ENCODE peak calls at places on chromosomes 2 and 18, in four cellular contexts. One of them, this sample, is unnamed.
A peak's percentile ranks its signal among the peaks of the same experiment; 100 is the strongest.

GRCh38 chr2:101818531-101819451 is 121.3 kb downstream of the MAP4K4 start:
- DNase-seq in AG04450: peak; percentile 60
- DNase-seq in brain microvascular endothelial cell: no peak
- DNase-seq in heart right ventricle: no peak
- DNase-seq in this sample: no peak

GRCh38 chr18:78240091-78240490 is 739.5 kb upstream of the SALL3 start:
- DNase-seq in AG04450: no peak
- DNase-seq in brain microvascular endothelial cell: no peak
- DNase-seq in heart right ventricle: no peak
- DNase-seq in this sample: no peak

GRCh38 chr2:152755029-152755428 is 36.6 kb downstream of the ARL6IP6 start:
- DNase-seq in AG04450: no peak
- DNase-seq in brain microvascular endothelial cell: no peak
- DNase-seq in heart right ventricle: no peak
- DNase-seq in this sample: no peak

GRCh38 chr2:897091-897490 is 53.6 kb upstream of the SNTG2 start:
- DNase-seq in AG04450: no peak
- DNase-seq in brain microvascular endothelial cell: no peak
- DNase-seq in heart right ventricle: no peak
- DNase-seq in this sample: no peak

GRCh38 chr2:5391361-5391760 is 300.8 kb upstream of the SOX11 start:
- DNase-seq in AG04450: no peak
- DNase-seq in brain microvascular endothelial cell: no peak
- DNase-seq in heart right ventricle: peak; percentile 49
- DNase-seq in this sample: no peak

GRCh38 chr2:133825778-133826177 is 257.5 kb upstream of the NCKAP5 start:
- DNase-seq in AG04450: no peak
- DNase-seq in brain microvascular endothelial cell: no peak
- DNase-seq in heart right ventricle: no peak
- DNase-seq in this sample: no peak

GRCh38 chr2:186059096-186059495 is 320.5 kb downstream of the FSIP2 start:
- DNase-seq in AG04450: no peak
- DNase-seq in brain microvascular endothelial cell: no peak
- DNase-seq in heart right ventricle: peak; percentile 16
- DNase-seq in this sample: no peak

GRCh38 chr2:212815453-212815852 is 276.9 kb upstream of the ERBB4 start:
- DNase-seq in AG04450: no peak
- DNase-seq in brain microvascular endothelial cell: no peak
- DNase-seq in heart right ventricle: no peak
- DNase-seq in this sample: no peak

GRCh38 chr2:159010340-159010739 is 41.9 kb downstream of the TANC1 start:
- DNase-seq in AG04450: no peak
- DNase-seq in brain microvascular endothelial cell: peak; percentile 64
- DNase-seq in heart right ventricle: no peak
- DNase-seq in this sample: no peak

GRCh38 chr18:36516258-36516657 is 218.7 kb downstream of the FHOD3 start:
- DNase-seq in AG04450: no peak
- DNase-seq in brain microvascular endothelial cell: no peak
- DNase-seq in heart right ventricle: no peak
- DNase-seq in this sample: no peak

GRCh38 chr2:96531872-96532505 is 4.6 kb upstream of the ARID5A start:
- DNase-seq in AG04450: peak; percentile 98
- DNase-seq in brain microvascular endothelial cell: peak; percentile 99
- DNase-seq in heart right ventricle: peak; percentile 98
- DNase-seq in this sample: peak; percentile 76

GRCh38 chr2:223945755-223946154 is 620 bp upstream of the WDFY1 start:
- DNase-seq in AG04450: no peak
- DNase-seq in brain microvascular endothelial cell: no peak
- DNase-seq in heart right ventricle: no peak
- DNase-seq in this sample: no peak

GRCh38 chr2:210356944-210357343 is 42.0 kb upstream of the MYL1 start:
- DNase-seq in AG04450: no peak
- DNase-seq in brain microvascular endothelial cell: no peak
- DNase-seq in heart right ventricle: no peak
- DNase-seq in this sample: no peak

DNA sequence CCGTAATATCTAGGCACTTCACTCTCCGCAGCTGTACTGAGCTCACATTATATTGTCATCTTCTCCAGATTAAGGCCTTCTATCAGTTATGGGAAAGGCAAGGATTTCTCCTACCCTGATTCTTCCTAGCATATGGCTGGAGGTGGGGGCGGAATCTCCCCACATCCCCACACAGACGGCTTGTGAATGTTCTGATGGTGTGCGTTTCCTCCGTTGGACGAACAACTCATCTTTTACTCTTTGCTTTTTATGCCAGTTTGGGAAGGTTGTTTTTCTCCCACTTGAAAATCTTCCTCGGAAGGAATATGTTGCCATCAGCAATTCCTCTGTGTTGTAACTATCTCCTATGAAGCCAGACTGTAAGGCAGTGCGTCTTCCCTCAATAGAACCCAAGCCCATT is 24.3 kb downstream of the KLHL29 start:
- DNase-seq in AG04450: no peak
- DNase-seq in brain microvascular endothelial cell: no peak
- DNase-seq in heart right ventricle: no peak
- DNase-seq in this sample: no peak
- H3K27ac ChIP-seq in AG04450: no peak overlapping the region
- H3K27ac ChIP-seq in brain microvascular endothelial cell: no peak overlapping the region
- H3K27ac ChIP-seq in heart right ventricle: no peak overlapping the region
- H3K27ac ChIP-seq in this sample: no peak overlapping the region

GRCh38 chr2:14747447-14747846 is 114.9 kb downstream of the LRATD1 start:
- DNase-seq in AG04450: no peak
- DNase-seq in brain microvascular endothelial cell: no peak
- DNase-seq in heart right ventricle: no peak
- DNase-seq in this sample: no peak

GRCh38 chr2:14750433-14750832 is 117.9 kb downstream of the LRATD1 start:
- DNase-seq in AG04450: no peak
- DNase-seq in brain microvascular endothelial cell: no peak
- DNase-seq in heart right ventricle: no peak
- DNase-seq in this sample: no peak

GRCh38 chr2:14752294-14752693 is 119.8 kb downstream of the LRATD1 start:
- DNase-seq in AG04450: no peak
- DNase-seq in brain microvascular endothelial cell: no peak
- DNase-seq in heart right ventricle: no peak
- DNase-seq in this sample: no peak

GRCh38 chr2:14749869-14750268 is 117.4 kb downstream of the LRATD1 start:
- DNase-seq in AG04450: peak; percentile 8
- DNase-seq in brain microvascular endothelial cell: no peak
- DNase-seq in heart right ventricle: no peak
- DNase-seq in this sample: no peak

GRCh38 chr2:14751581-14751980 is 119.1 kb downstream of the LRATD1 start:
- DNase-seq in AG04450: no peak
- DNase-seq in brain microvascular endothelial cell: no peak
- DNase-seq in heart right ventricle: no peak
- DNase-seq in this sample: no peak
- H3K27ac ChIP-seq in AG04450: no peak overlapping the region
- H3K27ac ChIP-seq in brain microvascular endothelial cell: no peak overlapping the region
- H3K27ac ChIP-seq in heart right ventricle: no peak overlapping the region
- H3K27ac ChIP-seq in this sample: no peak overlapping the region

DNA sequence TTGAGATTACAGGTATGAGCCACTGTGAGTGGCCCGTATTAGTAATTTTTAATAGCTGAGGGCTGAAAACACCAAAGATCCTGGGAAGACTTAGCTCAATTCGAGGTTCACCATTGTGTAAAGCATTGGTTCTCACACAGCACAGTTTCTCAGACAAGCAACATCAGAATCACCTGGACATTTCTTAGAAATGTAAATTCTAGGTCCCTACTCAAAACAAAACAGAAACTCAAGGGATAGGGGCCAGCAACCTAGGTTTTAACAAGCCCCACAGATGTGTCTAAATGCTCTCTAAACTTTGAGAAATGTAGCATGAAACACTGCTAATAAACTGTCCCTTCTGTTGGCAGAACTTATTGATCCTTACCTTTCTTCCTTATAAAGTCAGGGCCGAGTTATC is 681.2 kb downstream of the RNF144A start:
- DNase-seq in AG04450: no peak
- DNase-seq in brain microvascular endothelial cell: no peak
- DNase-seq in heart right ventricle: no peak
- DNase-seq in this sample: no peak
- H3K27ac ChIP-seq in AG04450: no peak overlapping the region
- H3K27ac ChIP-seq in brain microvascular endothelial cell: no peak overlapping the region
- H3K27ac ChIP-seq in heart right ventricle: no peak overlapping the region
- H3K27ac ChIP-seq in this sample: no peak overlapping the region

GRCh38 chr2:125643585-125643984 is 1012.4 kb upstream of the GYPC start:
- DNase-seq in AG04450: no peak
- DNase-seq in brain microvascular endothelial cell: no peak
- DNase-seq in heart right ventricle: no peak
- DNase-seq in this sample: no peak
- H3K27ac ChIP-seq in AG04450: no peak overlapping the region
- H3K27ac ChIP-seq in brain microvascular endothelial cell: no peak overlapping the region
- H3K27ac ChIP-seq in heart right ventricle: no peak overlapping the region
- H3K27ac ChIP-seq in this sample: no peak overlapping the region

GRCh38 chr2:113304702-113305101 is 26.0 kb upstream of the PAX8 start:
- DNase-seq in AG04450: no peak
- DNase-seq in brain microvascular endothelial cell: no peak
- DNase-seq in heart right ventricle: no peak
- DNase-seq in this sample: no peak

GRCh38 chr2:113305146-113305545 is 26.4 kb upstream of the PAX8 start:
- DNase-seq in AG04450: no peak
- DNase-seq in brain microvascular endothelial cell: no peak
- DNase-seq in heart right ventricle: no peak
- DNase-seq in this sample: no peak

DNA sequence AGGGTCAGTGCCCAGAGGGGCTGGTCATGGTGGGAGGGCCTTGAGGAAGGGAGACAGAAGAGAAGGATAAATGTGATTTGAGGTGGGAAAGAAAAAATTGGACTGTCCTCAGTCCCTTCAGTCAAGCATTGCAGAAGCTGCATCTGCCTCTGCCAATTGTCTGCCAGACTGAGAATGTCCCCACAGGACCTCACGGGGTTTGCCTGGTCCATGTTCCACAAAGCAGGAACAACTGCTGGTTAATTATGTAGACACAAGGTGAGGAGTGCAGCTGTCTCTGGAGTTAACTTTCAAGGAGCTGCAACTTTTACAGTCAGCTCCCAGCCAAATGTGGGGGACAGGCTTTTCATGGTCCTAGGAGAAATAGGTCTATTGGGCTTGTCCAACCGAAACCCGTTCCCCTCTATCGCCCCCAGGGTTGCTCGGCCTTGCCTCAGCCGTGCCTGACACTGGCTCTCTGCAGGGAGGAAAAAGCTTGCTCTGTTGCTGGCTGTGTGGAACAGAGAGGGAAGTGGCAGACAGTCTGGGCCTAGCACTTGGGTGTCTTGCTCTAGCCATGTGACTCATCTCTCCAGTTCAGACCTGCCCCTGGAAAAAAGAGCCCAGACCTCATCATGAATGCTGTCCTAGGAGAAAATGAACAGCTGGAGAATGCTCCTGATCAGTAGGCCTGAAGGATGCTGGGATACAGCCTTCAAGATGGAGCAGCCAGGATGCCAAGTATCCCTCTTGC is 31.1 kb upstream of the PAX8 start:
- DNase-seq in AG04450: no peak
- DNase-seq in brain microvascular endothelial cell: no peak
- DNase-seq in heart right ventricle: no peak
- DNase-seq in this sample: no peak
- H3K27ac ChIP-seq in AG04450: no peak overlapping the region
- H3K27ac ChIP-seq in brain microvascular endothelial cell: no peak overlapping the region
- H3K27ac ChIP-seq in heart right ventricle: no peak overlapping the region
- H3K27ac ChIP-seq in this sample: no peak overlapping the region